ENCODE peak calls at places on chromosomes 3 and 15, in four cellular contexts. B is stimulated activated CD8-positive, alpha-beta memory T cell treated with anti-CD3 and anti-CD28 coated beads, Interleukin-4, amount 100 ng/mL, for 1 hour; Z is PC-9; H is left cardiac atrium. C is an unnamed sample.

GRCh38 chr3:186476044-186476468 is 68.1 kb downstream of the CRYGS start:
- DNase-seq in B (no peak), Z (no peak), H (no peak), C (no peak)

GRCh38 chr3:113441051-113441770 is at the start of gene CFAP44:
- DNase-seq in B (peak), Z (no peak), H (peak), C (peak)

GRCh38 chr3:187809979-187810568 is 64.8 kb upstream of the BCL6 start:
- DNase-seq in B (no peak), Z (no peak), H (no peak), C (no peak)

GRCh38 chr3:39180183-39180545 is 12.2 kb downstream of the XIRP1 start:
- DNase-seq in B (no peak), Z (no peak), H (no peak), C (no peak)

GRCh38 chr3:69260216-69260787 is 125.6 kb downstream of the FRMD4B start:
- DNase-seq in B (no peak), Z (no peak), H (no peak), C (no peak)

GRCh38 chr3:130258532-130258952 is 86.9 kb upstream of the COL6A5 start:
- DNase-seq in B (no peak), Z (no peak), H (peak), C (peak)

GRCh38 chr3:30098206-30098605 is 508.2 kb upstream of the TGFBR2 start:
- DNase-seq in B (no peak), Z (no peak), H (no peak), C (no peak)

GRCh38 chr15:70328137-70329115 is 230.7 kb upstream of the TLE3 start:
- DNase-seq in B (no peak), Z (no peak), H (peak), C (peak)

GRCh38 chr3:75395601-75396315 is 268.4 kb upstream of the FRG2C start:
- DNase-seq in B (no peak), Z (no peak), H (no peak), C (no peak)

GRCh38 chr15:96947830-96948229 is 617.3 kb downstream of the NR2F2 start:
- DNase-seq in B (no peak), Z (no peak), H (no peak), C (no peak)

GRCh38 chr3:131231710-131232348 is 149.7 kb upstream of the NUDT16 start:
- DNase-seq in B (no peak), Z (no peak), H (no peak), C (no peak)

GRCh38 chr3:129936757-129937156 is 37.8 kb upstream of the TRH start:
- DNase-seq in B (no peak), Z (no peak), H (no peak), C (no peak)

GRCh38 chr15:63019539-63020109 is 22.9 kb upstream of the TPM1 start:
- DNase-seq in B (no peak), Z (peak), H (no peak), C (no peak)

GRCh38 chr3:53998980-53999379 is 107.3 kb upstream of the SELENOK start:
- DNase-seq in B (no peak), Z (no peak), H (no peak), C (no peak)

GRCh38 chr3:100561459-100562158 is 47.8 kb upstream of the ADGRG7 start:
- DNase-seq in B (no peak), Z (no peak), H (no peak), C (no peak)

GRCh38 chr3:126465928-126466564 is 9.6 kb downstream of the ZXDC start:
- DNase-seq in B (no peak), Z (no peak), H (peak), C (peak)

GRCh38 chr3:118817748-118818165 is 216.9 kb downstream of the IGSF11 start:
- DNase-seq in B (no peak), Z (no peak), H (peak), C (no peak)

GRCh38 chr3:41362638-41363559 is 163.6 kb downstream of the CTNNB1 start:
- DNase-seq in B (no peak), Z (no peak), H (no peak), C (no peak)

GRCh38 chr3:45885979-45886711 is at the start of gene CCR9:
- DNase-seq in B (no peak), Z (no peak), H (no peak), C (no peak)

GRCh38 chr3:32460031-32460749 is 42.5 kb downstream of the CMTM6 start:
- DNase-seq in B (peak), Z (no peak), H (no peak), C (no peak)

GRCh38 chr3:171811913-171812321 is 1.6 kb upstream of the PLD1 start:
- DNase-seq in B (no peak), Z (no peak), H (no peak), C (no peak)

GRCh38 chr15:42282344-42282743 is 9.1 kb upstream of the TMEM87A start:
- DNase-seq in B (no peak), Z (no peak), H (no peak), C (no peak)

GRCh38 chr3:98333989-98334606 is 19.6 kb upstream of the OR5K4 start:
- DNase-seq in B (no peak), Z (peak), H (no peak), C (no peak)

GRCh38 chr15:73617310-73617709 is 15.9 kb downstream of the NPTN start:
- DNase-seq in B (no peak), Z (no peak), H (no peak), C (no peak)

GRCh38 chr3:121324320-121324719 is 221.5 kb downstream of the POLQ start:
- DNase-seq in B (no peak), Z (no peak), H (no peak), C (no peak)

GRCh38 chr3:198081421-198081844 is 121.4 kb downstream of the LMLN start:
- DNase-seq in B (no peak), Z (no peak), H (no peak), C (no peak)

GRCh38 chr15:52085289-52085688 is 27.3 kb downstream of the BCL2L10 start:
- DNase-seq in B (no peak), Z (no peak), H (no peak), C (no peak)

GRCh38 chr3:71050133-71050520 is 533.4 kb downstream of the FOXP1 start:
- DNase-seq in B (no peak), Z (no peak), H (no peak), C (no peak)

GRCh38 chr3:330494-331115 is 134.0 kb downstream of the CHL1 start:
- DNase-seq in B (no peak), Z (no peak), H (no peak), C (no peak)

GRCh38 chr3:150077107-150077506 is 106.4 kb upstream of the PFN2 start:
- DNase-seq in B (no peak), Z (no peak), H (no peak), C (no peak)

GRCh38 chr3:66483006-66483928 is 17.6 kb downstream of the LRIG1 start:
- DNase-seq in B (no peak), Z (no peak), H (peak), C (peak)

GRCh38 chr15:85766007-85766831 is 28.5 kb downstream of the KLHL25 start:
- DNase-seq in B (no peak), Z (no peak), H (no peak), C (no peak)

C was measured in kidney.